ENCODE peak calls at places on chromosomes 5 and 9, in eight cellular contexts. T is mucosa of gallbladder, L is AG09319, M is skeletal muscle cell, C is NCI-H226, E is SIG-M5, V is NCI-H446 treated with DMSO at 0.1 percent for 48 hours, S is adrenal gland. U is an unnamed sample.
A peak's percentile ranks its signal among the peaks of the same experiment; 100 is the strongest.

GRCh38 chr9:89179535-89179919 is 909 bp upstream of the SHC3 start:
- DNase-seq in T (no peak), L (no peak), M (no peak), C (peak; percentile 21), E (no peak), V (no peak), S (no peak), U (no peak)

GRCh38 chr9:88429595-88430430 is 41.6 kb downstream of the SPIN1 start:
- DNase-seq in T (no peak), L (no peak), M (no peak), C (no peak), E (no peak), V (no peak), S (no peak), U (no peak)

GRCh38 chr9:34629492-34629809 is 585 bp upstream of the ARID3C start:
- DNase-seq in T (no peak), L (no peak), M (no peak), C (no peak), E (no peak), V (no peak), S (no peak), U (no peak)

GRCh38 chr5:111694183-111694582 is 62.8 kb downstream of the NREP start:
- DNase-seq in T (no peak), L (peak; percentile 80), M (peak; percentile 64), C (peak; percentile 47), E (no peak), V (no peak), S (no peak), U (no peak)

GRCh38 chr9:133659566-133659965 is 23.4 kb downstream of the DBH start:
- DNase-seq in T (no peak), L (no peak), M (no peak), C (no peak), E (no peak), V (no peak), S (no peak), U (no peak)

GRCh38 chr9:112361602-112362001 is 18.3 kb upstream of the HSDL2 start:
- DNase-seq in T (no peak), L (no peak), M (no peak), C (no peak), E (no peak), V (peak; percentile 11), S (no peak), U (no peak)

GRCh38 chr5:66511491-66511890 is 84.7 kb upstream of the MAST4 start:
- DNase-seq in T (no peak), L (no peak), M (no peak), C (no peak), E (no peak), V (no peak), S (no peak), U (no peak)

GRCh38 chr5:157471709-157472108 is 11.7 kb downstream of the NIPAL4 start:
- DNase-seq in T (no peak), L (no peak), M (no peak), C (no peak), E (no peak), V (no peak), S (peak; percentile 15), U (no peak)

GRCh38 chr5:154287136-154287535 is 96.6 kb downstream of the GALNT10 start:
- DNase-seq in T (peak; percentile 77), L (no peak), M (no peak), C (peak; percentile 94), E (no peak), V (no peak), S (peak; percentile 25), U (no peak)

GRCh38 chr5:148569948-148570347 is 84.4 kb downstream of the HTR4 start:
- DNase-seq in T (peak; percentile 44), L (no peak), M (no peak), C (no peak), E (no peak), V (no peak), S (no peak), U (no peak)

GRCh38 chr5:54309237-54309636 is 1.1 kb downstream of the ARL15 start:
- DNase-seq in T (no peak), L (no peak), M (no peak), C (no peak), E (no peak), V (no peak), S (peak; percentile 10), U (no peak)

GRCh38 chr9:90065001-90065400 is 460.2 kb downstream of the GADD45G start:
- DNase-seq in T (no peak), L (no peak), M (no peak), C (no peak), E (no peak), V (no peak), S (no peak), U (no peak)

GRCh38 chr5:127934791-127935256 is 148.7 kb upstream of the SLC12A2 start:
- DNase-seq in T (peak; percentile 66), L (peak; percentile 2), M (peak; percentile 62), C (peak; percentile 95), E (no peak), V (no peak), S (peak; percentile 31), U (no peak)

GRCh38 chr5:111914957-111915356 is 158.0 kb upstream of the NREP start:
- DNase-seq in T (no peak), L (no peak), M (no peak), C (peak; percentile 20), E (no peak), V (no peak), S (no peak), U (no peak)

GRCh38 chr9:83572524-83572923 is 34.3 kb upstream of the FRMD3 start:
- DNase-seq in T (peak; percentile 32), L (peak; percentile 4), M (peak; percentile 77), C (peak; percentile 26), E (no peak), V (no peak), S (peak; percentile 19), U (peak; percentile 59)

GRCh38 chr9:74499111-74499601 is 2.0 kb downstream of the RORB start:
- DNase-seq in T (peak; percentile 21), L (no peak), M (no peak), C (no peak), E (no peak), V (no peak), S (peak; percentile 33), U (no peak)

GRCh38 chr5:81556809-81557208 is 162.9 kb upstream of the ACOT12 start:
- DNase-seq in T (no peak), L (no peak), M (no peak), C (peak; percentile 6), E (no peak), V (no peak), S (no peak), U (no peak)

GRCh38 chr9:133250741-133251170 is 24.2 kb downstream of the ABO start:
- DNase-seq in T (no peak), L (no peak), M (no peak), C (no peak), E (no peak), V (no peak), S (no peak), U (no peak)

GRCh38 chr5:173753307-173754168 is 134.6 kb upstream of the CPEB4 start:
- DNase-seq in T (no peak), L (no peak), M (peak; percentile 47), C (no peak), E (no peak), V (no peak), S (peak; percentile 92), U (no peak)

GRCh38 chr9:125521462-125522327 is 185.3 kb downstream of the MAPKAP1 start:
- DNase-seq in T (no peak), L (no peak), M (peak; percentile 81), C (peak; percentile 89), E (peak; percentile 8), V (no peak), S (peak; percentile 57), U (no peak)

GRCh38 chr5:124908603-124909451 is 162.4 kb upstream of the ZNF608 start:
- DNase-seq in T (peak; percentile 35), L (no peak), M (no peak), C (peak; percentile 19), E (no peak), V (peak; percentile 51), S (no peak), U (no peak)

GRCh38 chr5:39448504-39449128 is 23.8 kb upstream of the DAB2 start:
- DNase-seq in T (peak; percentile 50), L (no peak), M (no peak), C (no peak), E (no peak), V (no peak), S (no peak), U (no peak)

GRCh38 chr5:61817472-61818326 is 485.6 kb downstream of the ZSWIM6 start:
- DNase-seq in T (peak; percentile 56), L (peak; percentile 19), M (no peak), C (peak; percentile 52), E (no peak), V (peak; percentile 10), S (peak; percentile 75), U (peak; percentile 1)

GRCh38 chr9:29214702-29215248 is 1641.5 kb upstream of the C9orf72 start:
- DNase-seq in T (no peak), L (no peak), M (no peak), C (no peak), E (no peak), V (no peak), S (no peak), U (no peak)

GRCh38 chr9:121880343-121880742 is 212.8 kb downstream of the TTLL11 start:
- DNase-seq in T (no peak), L (no peak), M (no peak), C (no peak), E (no peak), V (no peak), S (no peak), U (no peak)

GRCh38 chr5:96123418-96123817 is 161.8 kb upstream of the ELL2 start:
- DNase-seq in T (no peak), L (no peak), M (no peak), C (no peak), E (no peak), V (no peak), S (no peak), U (no peak)

GRCh38 chr5:76163111-76163628 is 80.0 kb downstream of the SV2C start:
- DNase-seq in T (no peak), L (no peak), M (no peak), C (no peak), E (no peak), V (no peak), S (no peak), U (no peak)